ENCODE peak calls at places on chromosomes 2 and 18, in six cellular contexts. B is IMR-90; H is AG09319; Q is effector memory CD8-positive, alpha-beta T cell; S is NCI-H524 treated with DMSO at 0.1 percent for 48 hours; L is fibroblast of the aortic adventitia. V is an unnamed sample.

GRCh38 chr2:28394331-28394877 is 1.7 kb downstream of the FOSL2 start:
- DNase-seq in L (peak), Q (peak), B (peak), S (no peak), H (peak), V (no peak)

GRCh38 chr2:86562891-86563649 is at the start of gene CHMP3:
- DNase-seq in B (peak), L (peak), H (peak), Q (peak), S (peak), V (peak)

GRCh38 chr2:11375025-11375688 is 30.7 kb upstream of the ROCK2 start:
- DNase-seq in S (peak), H (no peak), Q (no peak), L (no peak), B (no peak), V (no peak)

GRCh38 chr2:201908901-201909300 is 102.6 kb downstream of the CDK15 start:
- DNase-seq in B (peak), H (no peak), L (peak), S (no peak), Q (no peak), V (no peak)

GRCh38 chr2:48900321-48901014 is 144.9 kb upstream of the LHCGR start:
- DNase-seq in Q (no peak), L (no peak), H (no peak), B (no peak), S (peak), V (no peak)

GRCh38 chr2:207683438-207683837 is 28.0 kb upstream of the CCNYL1 start:
- DNase-seq in S (no peak), B (no peak), Q (no peak), H (no peak), L (no peak), V (no peak)

GRCh38 chr2:198815626-198816025 is 642.1 kb downstream of the SATB2 start:
- DNase-seq in H (no peak), B (no peak), S (no peak), L (no peak), Q (no peak), V (no peak)

GRCh38 chr2:13601506-13601905 is 884.8 kb downstream of the TRIB2 start:
- DNase-seq in H (no peak), Q (no peak), L (no peak), B (no peak), S (no peak), V (no peak)

GRCh38 chr2:196927318-196928225 is 1.1 kb upstream of the PGAP1 start:
- DNase-seq in H (peak), Q (peak), S (no peak), L (peak), B (peak), V (peak)

GRCh38 chr2:52732849-52733395 is 1034.7 kb upstream of the CHAC2 start:
- DNase-seq in H (no peak), S (no peak), B (no peak), L (no peak), Q (no peak), V (no peak)

GRCh38 chr18:21760321-21760720 is 19.7 kb downstream of the MIB1 start:
- DNase-seq in Q (no peak), S (no peak), L (peak), B (peak), H (no peak), V (peak)

GRCh38 chr18:21682276-21683051 is 22.1 kb downstream of the ABHD3 start:
- DNase-seq in S (no peak), H (no peak), L (peak), Q (peak), B (peak), V (peak)

GRCh38 chr2:100629309-100629708 is 66.5 kb downstream of the PDCL3 start:
- DNase-seq in L (no peak), H (no peak), S (no peak), Q (no peak), B (no peak), V (no peak)